ENCODE peak calls at places on chromosomes 4 and X, in four cellular contexts. R is A549, S is K562, I is GM12878. A is an unnamed sample.

GRCh38 chrX:118974088-118974907 is at the start of gene LONRF3:
- DNase-seq in R (peak; percentile 53), I (no peak), S (peak; percentile 60), A (peak; percentile 58)

GRCh38 chr4:121041307-121042090 is 30.8 kb downstream of the NDNF start:
- DNase-seq in I (peak; percentile 20), S (no peak), R (no peak), A (no peak)

GRCh38 chrX:30751497-30751896 is 98.3 kb downstream of the GK start:
- DNase-seq in R (no peak), I (no peak), S (no peak), A (no peak)

GRCh38 chr4:24991015-24991414 is 39.7 kb downstream of the LGI2 start:
- DNase-seq in S (no peak), R (no peak), I (no peak), A (no peak)

GRCh38 chr4:119785963-119786362 is 157.4 kb upstream of the PDE5A start:
- DNase-seq in R (no peak), S (no peak), I (no peak), A (peak; percentile 3)

GRCh38 chr4:41160010-41160789 is 54.1 kb downstream of the APBB2 start:
- DNase-seq in R (peak; percentile 37), S (no peak), I (no peak), A (no peak)

GRCh38 chr4:2244947-2245786 is 3.2 kb upstream of the HAUS3 start:
- DNase-seq in I (no peak), S (no peak), R (no peak), A (peak; percentile 21)

GRCh38 chr4:122700178-122700725 is 32.3 kb upstream of the BBS12 start:
- DNase-seq in R (no peak), S (peak; percentile 92), I (no peak), A (peak; percentile 12)

GRCh38 chrX:141662781-141663180 is 35.8 kb downstream of the SPANXD start:
- DNase-seq in I (no peak), S (no peak), R (no peak), A (no peak)

GRCh38 chr4:7256989-7257810 is 64.9 kb downstream of the SORCS2 start:
- DNase-seq in I (no peak), R (no peak), S (no peak), A (no peak)

GRCh38 chrX:5907202-5907601 is 321.5 kb downstream of the NLGN4X start:
- DNase-seq in I (no peak), S (no peak), R (no peak), A (no peak)

GRCh38 chr4:25862411-25863346 is at the start of gene SEL1L3:
- DNase-seq in I (no peak), R (peak; percentile 14), S (peak; percentile 70), A (no peak)

GRCh38 chr4:26466871-26467270 is 23.4 kb downstream of the CCKAR start:
- DNase-seq in R (no peak), S (no peak), I (no peak), A (no peak)

GRCh38 chrX:7574325-7574724 is 268.6 kb upstream of the VCX start:
- DNase-seq in I (no peak), R (no peak), S (peak; percentile 0), A (peak; percentile 14)

GRCh38 chrX:102712216-102712966 is at the start of gene GPRASP2:
- DNase-seq in S (peak; percentile 28), I (no peak), R (no peak), A (no peak)

GRCh38 chr4:184237612-184238011 is 19.9 kb upstream of the ENPP6 start:
- DNase-seq in R (no peak), I (no peak), S (peak; percentile 22), A (no peak)

GRCh38 chrX:154779261-154779660 is 16.6 kb downstream of the DKC1 start:
- DNase-seq in I (no peak), R (no peak), S (no peak), A (no peak)

GRCh38 chrX:20591246-20591645 is 324.5 kb upstream of the RPS6KA3 start:
- DNase-seq in S (no peak), I (no peak), R (no peak), A (peak; percentile 6)

GRCh38 chr4:116926631-116927295 is 158.6 kb downstream of the TRAM1L1 start:
- DNase-seq in I (no peak), R (no peak), S (no peak), A (no peak)

GRCh38 chr4:139556071-139556734 is at the start of gene SETD7:
- DNase-seq in R (peak; percentile 38), I (no peak), S (peak; percentile 46), A (no peak)

GRCh38 chr4:45471335-45471734 is 652.5 kb downstream of the GABRG1 start:
- DNase-seq in S (no peak), I (no peak), R (no peak), A (no peak)

GRCh38 chr4:108906866-108907367 is 144.1 kb upstream of the ETNPPL start:
- DNase-seq in R (no peak), I (no peak), S (no peak), A (no peak)
- TF ChIP-seq CTCF in R (no peak), I (no peak), S (no peak), A (no peak)

GRCh38 chrX:55056820-55057690 is 17.8 kb upstream of the PAGE2B start:
- DNase-seq in I (no peak), R (no peak), S (peak; percentile 8), A (no peak)
- TF ChIP-seq BHLHE40 in I (no peak), R (no peak), S (no peak), A (no peak)

DNA sequence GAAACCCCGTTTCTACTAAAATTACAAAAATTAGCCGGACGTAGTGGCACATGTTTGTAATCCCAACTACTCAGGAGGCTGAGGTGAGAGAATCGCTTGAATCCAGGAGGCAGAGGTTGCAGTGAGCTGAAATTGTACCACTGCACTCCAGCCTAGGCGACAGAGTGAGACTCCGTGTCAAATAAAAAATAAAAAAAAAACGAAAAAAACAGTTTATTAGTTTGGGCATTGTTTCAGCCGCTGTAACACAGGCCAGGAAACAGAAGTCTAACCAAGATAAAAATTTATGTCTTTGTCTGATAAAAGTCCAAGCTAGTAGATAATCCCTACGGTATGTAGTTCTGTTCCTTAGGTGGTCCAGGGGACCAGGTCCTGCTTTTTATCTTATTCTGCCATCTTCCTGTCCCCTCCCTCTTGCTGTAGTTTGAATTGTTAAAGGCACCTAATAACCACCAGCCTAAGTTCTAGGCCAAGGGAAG is 21.4 kb downstream of the USO1 start:
- DNase-seq in I (no peak), S (peak; percentile 38), R (no peak), A (no peak)
- TF ChIP-seq HDAC2 in I (no peak), S (no peak), R (no peak), A (no peak)

GRCh38 chrX:140507982-140508305 is 3.1 kb upstream of the SOX3 start:
- DNase-seq in R (no peak), I (no peak), S (no peak), A (no peak)
- TF ChIP-seq CTCF in R (no peak), I (no peak), S (no peak), A (no peak)

GRCh38 chrX:12115377-12115776 is 22.9 kb upstream of the FRMPD4 start:
- DNase-seq in I (no peak), R (no peak), S (peak; percentile 2), A (no peak)
- TF ChIP-seq BHLHE40 in I (no peak), R (no peak), S (no peak), A (no peak)

GRCh38 chrX:153669174-153669890 is 4.3 kb downstream of the PNCK start:
- DNase-seq in R (peak; percentile 55), I (no peak), S (peak; percentile 65), A (no peak)
- TF ChIP-seq HDAC2 in R (no peak), I (no peak), S (no peak), A (no peak)

GRCh38 chrX:17550011-17550410 is 175.0 kb downstream of the NHS start:
- DNase-seq in S (no peak), I (no peak), R (no peak), A (no peak)
- TF ChIP-seq CTCF in S (no peak), I (no peak), R (no peak), A (no peak)

GRCh38 chrX:40103565-40104323 is 6.0 kb upstream of the BCOR start:
- DNase-seq in I (no peak), S (peak; percentile 67), R (no peak), A (no peak)

GRCh38 chrX:40102393-40103381 is 4.9 kb upstream of the BCOR start:
- DNase-seq in S (peak; percentile 68), R (no peak), I (no peak), A (no peak)

GRCh38 chrX:40105016-40105790 is 7.4 kb upstream of the BCOR start:
- DNase-seq in R (peak; percentile 21), S (peak; percentile 62), I (no peak), A (no peak)

GRCh38 chrX:40105791-40106676 is 8.3 kb upstream of the BCOR start:
- DNase-seq in I (no peak), S (peak; percentile 86), R (peak; percentile 38), A (no peak)

DNA sequence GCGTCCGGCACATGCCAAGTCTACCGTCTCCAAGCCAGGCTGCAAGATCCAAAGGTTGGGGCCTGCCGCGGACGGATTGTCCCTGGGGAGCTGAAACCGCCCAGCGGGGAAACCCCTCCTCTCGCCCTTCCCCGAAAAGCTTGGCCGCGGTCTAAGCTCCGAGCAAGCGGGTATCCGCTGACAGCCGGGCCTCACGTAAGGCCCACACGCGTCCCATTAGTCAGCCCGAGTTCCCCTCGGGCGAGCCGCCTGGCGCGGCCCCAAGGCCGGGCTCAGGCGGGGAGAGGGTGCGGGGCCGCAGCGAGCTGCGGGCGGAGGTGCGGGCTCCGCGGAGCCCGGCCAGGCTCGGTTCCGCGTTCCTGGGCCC is 6.9 kb upstream of the BCOR start:
- DNase-seq in R (peak; percentile 41), S (peak; percentile 49), I (no peak), A (no peak)
- TF ChIP-seq BHLHE40 in R (no peak), S (no peak), I (no peak), A (no peak)